ENCODE peak calls at places on chromosomes 16 and 17, in five cellular contexts. X, C, H, D and T are unnamed samples.

GRCh38 chr16:67676939-67677338 is 10.3 kb downstream of the C16orf86 start:
- DNase-seq in X (no peak), C (no peak), H (no peak), D (no peak), T (peak)

GRCh38 chr17:28133562-28133970 is 91.1 kb downstream of the NLK start:
- DNase-seq in C (peak), D (no peak), H (peak), X (no peak), T (peak)

GRCh38 chr16:17770104-17770503 is 299.3 kb upstream of the XYLT1 start:
- DNase-seq in H (no peak), X (no peak), D (peak), C (no peak), T (no peak)

GRCh38 chr16:28491080-28491969 is 549 bp downstream of the CLN3 start:
- DNase-seq in X (peak), D (peak), C (no peak), H (peak), T (peak)

GRCh38 chr17:55295411-55296170 is 30.8 kb downstream of the HLF start:
- DNase-seq in D (peak), H (peak), X (peak), C (peak), T (no peak)

GRCh38 chr17:13346081-13346533 is 255.6 kb downstream of the HS3ST3A1 start:
- DNase-seq in H (peak), C (peak), X (peak), D (peak), T (no peak)

GRCh38 chr17:57986841-57987581 is 1.0 kb downstream of the VEZF1 start:
- DNase-seq in H (peak), C (peak), D (peak), X (peak), T (peak)

GRCh38 chr16:81860310-81860709 is 81.2 kb downstream of the PLCG2 start:
- DNase-seq in C (no peak), H (no peak), X (no peak), D (no peak), T (no peak)

GRCh38 chr16:49739381-49739780 is 116.5 kb downstream of the ZNF423 start:
- DNase-seq in H (no peak), D (peak), X (no peak), C (no peak), T (no peak)

GRCh38 chr17:75910699-75911098 is 6.0 kb upstream of the MRPL38 start:
- DNase-seq in H (no peak), C (no peak), D (peak), X (peak), T (peak)

GRCh38 chr17:75908201-75908600 is 3.5 kb upstream of the MRPL38 start:
- DNase-seq in X (no peak), D (no peak), H (peak), C (no peak), T (peak)

GRCh38 chr17:75906143-75906884 is 1.6 kb upstream of the MRPL38 start:
- DNase-seq in C (no peak), X (no peak), D (no peak), H (no peak), T (peak)

GRCh38 chr17:75909051-75909811 is 4.5 kb upstream of the MRPL38 start:
- DNase-seq in D (no peak), H (no peak), C (no peak), X (no peak), T (peak)

DNA sequence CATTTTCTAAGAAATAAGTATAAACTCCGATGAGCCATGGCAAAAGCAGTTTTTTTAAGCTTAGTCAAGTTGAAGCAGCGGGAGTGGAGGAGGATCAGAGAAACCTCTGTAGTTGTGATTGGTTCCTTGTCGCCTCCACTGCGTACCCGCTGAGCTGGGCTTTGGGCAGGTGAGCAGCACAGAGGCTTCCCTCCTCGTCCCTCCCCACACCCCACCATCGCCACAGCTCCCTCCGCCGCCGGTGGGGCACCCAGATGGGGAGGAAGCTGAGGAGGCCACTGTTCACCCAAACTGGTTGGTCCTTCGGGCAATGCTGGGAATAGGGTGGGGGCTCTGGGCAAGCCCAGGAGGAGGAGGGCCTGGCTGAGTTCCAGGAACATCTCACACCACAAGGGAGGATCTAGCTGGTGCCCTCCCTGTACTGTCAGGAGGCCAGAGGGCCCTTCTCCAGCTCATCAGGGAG is 5.2 kb upstream of the MRPL38 start:
- DNase-seq in H (peak), C (peak), D (no peak), X (no peak), T (no peak)
- H3K4me2 ChIP-seq in H (peak), C (no peak), D (no peak), X (no peak), T (no peak)

DNA sequence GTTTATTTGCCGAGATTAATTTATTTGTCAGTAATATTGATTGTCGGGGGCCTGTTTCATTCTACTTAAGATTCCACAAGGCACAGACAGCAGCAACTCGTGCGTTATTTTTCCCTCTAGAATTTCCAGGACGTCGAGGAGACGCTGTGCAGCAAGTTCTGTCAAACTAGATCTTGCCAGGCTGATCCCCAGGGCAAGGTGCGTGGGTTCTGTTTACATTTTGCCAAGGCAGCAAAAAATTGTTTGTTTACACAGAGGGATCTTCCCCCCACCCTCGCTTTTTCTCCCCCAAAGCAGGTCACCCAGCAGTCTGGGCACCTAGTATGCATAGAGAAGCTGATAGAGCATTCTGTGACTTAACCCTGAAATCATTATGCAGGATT is 111.4 kb downstream of the IRX3 start:
- DNase-seq in C (no peak), H (no peak), X (no peak), D (no peak), T (no peak)
- H2AFZ ChIP-seq in C (no peak), H (peak), X (no peak), D (peak), T (peak)

GRCh38 chr17:35900280-35900679 is 20.1 kb upstream of the CCL5 start:
- DNase-seq in D (no peak), X (no peak), C (no peak), H (no peak), T (no peak)
- H3K4me2 ChIP-seq in D (no peak), X (peak), C (no peak), H (no peak), T (peak)

GRCh38 chr17:16880843-16881230 is 91.1 kb downstream of the TNFRSF13B start:
- DNase-seq in C (no peak), H (no peak), X (no peak), D (no peak), T (no peak)
- H2AFZ ChIP-seq in C (no peak), H (no peak), X (no peak), D (no peak), T (no peak)

GRCh38 chr16:85696761-85697160 is 8.0 kb upstream of the GINS2 start:
- DNase-seq in D (no peak), C (no peak), X (no peak), H (no peak), T (peak)

GRCh38 chr16:85698459-85699223 is 9.9 kb upstream of the GINS2 start:
- DNase-seq in D (no peak), H (no peak), X (no peak), C (no peak), T (no peak)

GRCh38 chr16:85699628-85700027 is 10.9 kb upstream of the GINS2 start:
- DNase-seq in D (no peak), H (peak), X (no peak), C (peak), T (peak)

GRCh38 chr16:85697441-85697840 is 8.7 kb upstream of the GINS2 start:
- DNase-seq in H (no peak), D (no peak), X (no peak), C (no peak), T (peak)

GRCh38 chr16:85699224-85699558 is 10.4 kb upstream of the GINS2 start:
- DNase-seq in X (no peak), H (no peak), D (peak), C (no peak), T (peak)
- H3K4me2 ChIP-seq in X (no peak), H (no peak), D (no peak), C (no peak), T (peak)